ENCODE peak calls at places on chromosomes 5 and 9, in four cellular contexts. S is MM.1S, Q is adrenal gland, A is neural crest cell. N is an unnamed sample.
A peak's percentile ranks its signal among the peaks of the same experiment; 100 is the strongest.

GRCh38 chr9:132146015-132146414 is 15.8 kb upstream of the NTNG2 start:
- DNase-seq in S (no peak), Q (no peak), A (no peak), N (no peak)

GRCh38 chr5:149895416-149896345 is 48.9 kb downstream of the PDE6A start:
- DNase-seq in Q (no peak), S (no peak), A (no peak), N (no peak)

GRCh38 chr9:125538092-125538473 is 168.9 kb downstream of the MAPKAP1 start:
- DNase-seq in S (no peak), A (no peak), Q (no peak), N (no peak)

GRCh38 chr5:109291090-109291489 is 118.7 kb downstream of the PJA2 start:
- DNase-seq in Q (no peak), A (no peak), S (no peak), N (no peak)

GRCh38 chr9:84857224-84857623 is 187.7 kb downstream of the NTRK2 start:
- DNase-seq in A (no peak), Q (no peak), S (no peak), N (no peak)

GRCh38 chr5:66129184-66129583 is 14.9 kb upstream of the SREK1 start:
- DNase-seq in A (no peak), S (no peak), Q (no peak), N (no peak)

GRCh38 chr5:61332891-61333350 is 863 bp downstream of the ZSWIM6 start:
- DNase-seq in S (no peak), Q (no peak), A (no peak), N (peak; percentile 58)

GRCh38 chr5:92694067-92694466 is 887.0 kb downstream of the NR2F1-AS1 start:
- DNase-seq in A (no peak), Q (no peak), S (no peak), N (no peak)

DNA sequence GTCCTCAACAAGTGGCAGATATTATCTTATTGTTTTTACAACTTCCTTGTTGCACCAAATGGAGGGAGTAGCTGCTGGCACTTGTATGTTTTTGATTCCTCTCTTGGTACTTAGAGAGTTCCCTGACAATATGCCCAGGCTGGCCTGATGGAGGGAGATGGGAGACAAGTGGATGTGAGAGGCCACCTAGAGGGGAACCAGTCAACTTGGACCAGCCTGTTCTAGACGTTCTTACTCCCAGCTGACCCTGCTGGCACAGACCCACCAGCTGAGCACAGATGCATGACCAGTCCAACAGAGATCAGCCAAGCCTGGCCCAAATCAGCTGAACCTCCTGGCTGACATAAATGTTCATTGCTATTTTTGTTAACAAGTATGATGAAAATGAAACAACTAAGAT is 60.9 kb upstream of the GDNF start:
- DNase-seq in S (no peak), A (no peak), Q (no peak), N (no peak)
- TF ChIP-seq CTCF in S (no peak), A (no peak), Q (no peak), N (no peak)

GRCh38 chr9:83062011-83062652 is 810 bp downstream of the RASEF start:
- DNase-seq in A (no peak), S (no peak), Q (no peak), N (no peak)

GRCh38 chr9:83060557-83060956 is 2.4 kb downstream of the RASEF start:
- DNase-seq in Q (no peak), A (no peak), S (no peak), N (no peak)

GRCh38 chr9:83061036-83061435 is 1.9 kb downstream of the RASEF start:
- DNase-seq in Q (no peak), A (no peak), S (no peak), N (no peak)

GRCh38 chr9:83065233-83065632 is 2.3 kb upstream of the RASEF start:
- DNase-seq in S (no peak), A (no peak), Q (no peak), N (no peak)

GRCh38 chr9:83062653-83063527 is at the start of gene RASEF:
- DNase-seq in Q (no peak), S (no peak), A (peak; percentile 33), N (no peak)
- TF ChIP-seq CTCF in Q (no peak), S (no peak), A (peak; percentile 51), N (no peak)

GRCh38 chr9:91900057-91900816 is 49.8 kb downstream of the ROR2 start:
- DNase-seq in A (no peak), Q (no peak), S (no peak), N (no peak)
- TF ChIP-seq CTCF in A (no peak), Q (no peak), S (no peak), N (no peak)

GRCh38 chr5:57102905-57103255 is 71.0 kb upstream of the GPBP1 start:
- DNase-seq in Q (no peak), A (no peak), S (no peak), N (no peak)

GRCh38 chr5:57106661-57107060 is 67.2 kb upstream of the GPBP1 start:
- DNase-seq in A (no peak), Q (no peak), S (no peak), N (no peak)

GRCh38 chr5:57097526-57097925 is 76.3 kb upstream of the GPBP1 start:
- DNase-seq in S (no peak), A (no peak), Q (no peak), N (no peak)

GRCh38 chr5:57102189-57102904 is 71.5 kb upstream of the GPBP1 start:
- DNase-seq in S (no peak), A (no peak), Q (no peak), N (no peak)

GRCh38 chr5:57103317-57103907 is 70.4 kb upstream of the GPBP1 start:
- DNase-seq in A (no peak), S (no peak), Q (no peak), N (no peak)
- TF ChIP-seq CTCF in A (no peak), S (no peak), Q (no peak), N (no peak)

GRCh38 chr9:134325813-134326753 is at the start of gene RXRA:
- DNase-seq in S (peak; percentile 78), A (peak; percentile 78), Q (peak; percentile 86), N (peak; percentile 88)
- TF ChIP-seq CTCF in S (no peak), A (peak; percentile 36), Q (no peak), N (peak; percentile 38)